ENCODE peak calls at places on chromosomes 2 and 18, in five cellular contexts. One of them, this sample, is unnamed. For H3K4me1, the result is how much of the 10 kb centered on the place peaks cover.

GRCh38 chr18:59268722-59269562 is 4.3 kb downstream of the RAX start:
- DNase-seq in neuronal stem cell: no peak
- DNase-seq in mesendoderm: peak
- DNase-seq in H1: no peak
- DNase-seq in IMR-90: no peak
- DNase-seq in this sample: peak

GRCh38 chr2:189574793-189575475 is 5.7 kb downstream of the SLC40A1 start:
- DNase-seq in H1: no peak
- DNase-seq in IMR-90: no peak
- DNase-seq in neuronal stem cell: no peak
- DNase-seq in mesendoderm: no peak
- DNase-seq in this sample: no peak

GRCh38 chr2:215421859-215422461 is 13.9 kb downstream of the FN1 start:
- DNase-seq in IMR-90: no peak
- DNase-seq in H1: no peak
- DNase-seq in neuronal stem cell: no peak
- DNase-seq in mesendoderm: no peak
- DNase-seq in this sample: no peak

GRCh38 chr2:85741811-85742507 is 11.8 kb upstream of the ATOH8 start:
- DNase-seq in H1: no peak
- DNase-seq in neuronal stem cell: peak
- DNase-seq in mesendoderm: no peak
- DNase-seq in IMR-90: peak
- DNase-seq in this sample: peak

GRCh38 chr18:73626859-73627258 is 520.8 kb downstream of the FBXO15 start:
- DNase-seq in mesendoderm: no peak
- DNase-seq in IMR-90: no peak
- DNase-seq in neuronal stem cell: no peak
- DNase-seq in H1: no peak
- DNase-seq in this sample: no peak

GRCh38 chr2:14494759-14495158 is 137.8 kb upstream of the LRATD1 start:
- DNase-seq in IMR-90: no peak
- DNase-seq in neuronal stem cell: no peak
- DNase-seq in mesendoderm: no peak
- DNase-seq in H1: no peak
- DNase-seq in this sample: no peak

GRCh38 chr2:62467100-62467474 is 38.9 kb downstream of the TMEM17 start:
- DNase-seq in neuronal stem cell: no peak
- DNase-seq in H1: no peak
- DNase-seq in IMR-90: no peak
- DNase-seq in mesendoderm: no peak
- DNase-seq in this sample: no peak

GRCh38 chr2:65918760-65919187 is 486.4 kb upstream of the SPRED2 start:
- DNase-seq in H1: no peak
- DNase-seq in IMR-90: no peak
- DNase-seq in neuronal stem cell: no peak
- DNase-seq in mesendoderm: peak
- DNase-seq in this sample: no peak

GRCh38 chr2:98519851-98520250 is 75.2 kb downstream of the INPP4A start:
- DNase-seq in neuronal stem cell: no peak
- DNase-seq in IMR-90: no peak
- DNase-seq in mesendoderm: no peak
- DNase-seq in H1: no peak
- DNase-seq in this sample: no peak

GRCh38 chr2:178395941-178396585 is 54.9 kb downstream of the PRKRA start:
- DNase-seq in IMR-90: no peak
- DNase-seq in neuronal stem cell: no peak
- DNase-seq in mesendoderm: no peak
- DNase-seq in H1: no peak
- DNase-seq in this sample: no peak

GRCh38 chr18:57998461-57998860 is 45.6 kb upstream of the NEDD4L start:
- DNase-seq in neuronal stem cell: no peak
- DNase-seq in mesendoderm: no peak
- DNase-seq in IMR-90: peak
- DNase-seq in H1: no peak
- DNase-seq in this sample: no peak

GRCh38 chr2:28052691-28053090 is 162.2 kb downstream of the BABAM2 start:
- DNase-seq in IMR-90: peak
- DNase-seq in neuronal stem cell: no peak
- DNase-seq in H1: no peak
- DNase-seq in mesendoderm: no peak
- DNase-seq in this sample: no peak

GRCh38 chr18:77001041-77001440 is 131.5 kb downstream of the MBP start:
- DNase-seq in H1: no peak
- DNase-seq in IMR-90: no peak
- DNase-seq in mesendoderm: no peak
- DNase-seq in neuronal stem cell: no peak
- DNase-seq in this sample: no peak

DNA sequence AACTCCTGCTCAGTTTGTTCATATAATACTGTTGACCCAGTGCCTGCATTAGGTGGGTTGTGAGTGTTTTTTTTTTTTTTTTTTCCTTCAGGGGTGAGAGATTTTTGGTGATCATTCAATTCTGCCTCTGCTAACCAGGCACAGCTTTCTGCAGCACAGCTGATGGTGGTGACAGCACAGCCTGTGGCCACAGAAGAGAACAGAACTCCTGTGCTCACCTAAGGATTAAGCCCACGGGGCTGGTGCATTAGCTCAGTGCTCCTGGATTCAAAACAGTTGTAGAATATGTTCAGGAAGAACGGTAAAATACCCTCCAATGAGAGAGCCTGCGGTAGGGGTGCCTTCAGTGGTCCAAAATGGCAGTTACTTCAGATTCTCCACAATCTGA is 42.0 kb downstream of the PKP4 start:
- DNase-seq in H1: no peak
- DNase-seq in IMR-90: no peak
- DNase-seq in mesendoderm: no peak
- DNase-seq in neuronal stem cell: no peak
- DNase-seq in this sample: no peak
- H2BK15ac ChIP-seq in H1: no peak
- H2BK15ac ChIP-seq in IMR-90: no peak
- H2BK15ac ChIP-seq in mesendoderm: no peak
- H2BK15ac ChIP-seq in neuronal stem cell: no peak
- H2BK15ac ChIP-seq in this sample: no peak

GRCh38 chr2:1324884-1325283 is 88.4 kb upstream of the TPO start:
- DNase-seq in mesendoderm: no peak
- DNase-seq in IMR-90: no peak
- DNase-seq in neuronal stem cell: no peak
- DNase-seq in H1: no peak
- DNase-seq in this sample: no peak

DNA sequence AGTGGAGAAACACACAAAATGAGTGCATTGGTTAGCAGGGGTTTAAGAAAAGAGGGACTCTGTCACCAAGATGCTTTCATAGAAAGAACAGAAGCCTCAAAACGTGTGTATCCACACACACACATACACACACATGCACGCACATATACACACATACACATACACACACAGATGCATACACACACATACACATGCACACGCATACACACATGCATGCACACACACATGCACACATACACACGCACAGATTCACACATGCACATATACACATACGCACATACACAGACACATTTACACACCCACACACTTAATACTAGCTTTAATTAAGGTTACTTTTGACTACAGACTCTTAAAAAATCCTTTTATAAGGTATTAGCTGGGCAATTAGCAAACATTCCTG is 84.6 kb upstream of the TPO start:
- DNase-seq in neuronal stem cell: no peak
- DNase-seq in mesendoderm: no peak
- DNase-seq in IMR-90: no peak
- DNase-seq in H1: no peak
- DNase-seq in this sample: no peak
- H3K4me3 ChIP-seq in neuronal stem cell: no peak
- H3K4me3 ChIP-seq in mesendoderm: no peak
- H3K4me3 ChIP-seq in IMR-90: no peak
- H3K4me3 ChIP-seq in H1: no peak
- H3K4me3 ChIP-seq in this sample: no peak

GRCh38 chr2:9230051-9230802 is 23.6 kb downstream of the ASAP2 start:
- DNase-seq in H1: no peak
- DNase-seq in mesendoderm: no peak
- DNase-seq in neuronal stem cell: no peak
- DNase-seq in IMR-90: peak
- DNase-seq in this sample: peak
- H3K4me1 ChIP-seq in H1: under half
- H3K4me1 ChIP-seq in mesendoderm: under half
- H3K4me1 ChIP-seq in neuronal stem cell: half or more
- H3K4me1 ChIP-seq in IMR-90: half or more
- H3K4me1 ChIP-seq in this sample: under half

GRCh38 chr2:64065516-64065915 is 46.3 kb upstream of the VPS54 start:
- DNase-seq in H1: no peak
- DNase-seq in IMR-90: no peak
- DNase-seq in mesendoderm: no peak
- DNase-seq in neuronal stem cell: no peak
- DNase-seq in this sample: no peak
- H2BK15ac ChIP-seq in H1: no peak
- H2BK15ac ChIP-seq in IMR-90: no peak
- H2BK15ac ChIP-seq in mesendoderm: peak
- H2BK15ac ChIP-seq in neuronal stem cell: no peak
- H2BK15ac ChIP-seq in this sample: no peak

GRCh38 chr2:200159829-200160781 is 146.4 kb upstream of the SPATS2L start:
- DNase-seq in neuronal stem cell: no peak
- DNase-seq in mesendoderm: peak
- DNase-seq in IMR-90: peak
- DNase-seq in H1: no peak
- DNase-seq in this sample: peak

GRCh38 chr2:200159366-200159720 is 147.2 kb upstream of the SPATS2L start:
- DNase-seq in IMR-90: peak
- DNase-seq in H1: no peak
- DNase-seq in mesendoderm: peak
- DNase-seq in neuronal stem cell: no peak
- DNase-seq in this sample: peak

GRCh38 chr2:200158586-200159365 is 147.7 kb upstream of the SPATS2L start:
- DNase-seq in H1: no peak
- DNase-seq in IMR-90: no peak
- DNase-seq in neuronal stem cell: no peak
- DNase-seq in mesendoderm: peak
- DNase-seq in this sample: peak

GRCh38 chr2:200156140-200156858 is 150.2 kb upstream of the SPATS2L start:
- DNase-seq in neuronal stem cell: no peak
- DNase-seq in mesendoderm: peak
- DNase-seq in IMR-90: peak
- DNase-seq in H1: no peak
- DNase-seq in this sample: peak

GRCh38 chr2:200155652-200156051 is 150.8 kb upstream of the SPATS2L start:
- DNase-seq in H1: no peak
- DNase-seq in neuronal stem cell: no peak
- DNase-seq in mesendoderm: no peak
- DNase-seq in IMR-90: no peak
- DNase-seq in this sample: no peak
- H3K4me3 ChIP-seq in H1: no peak
- H3K4me3 ChIP-seq in neuronal stem cell: no peak
- H3K4me3 ChIP-seq in mesendoderm: no peak
- H3K4me3 ChIP-seq in IMR-90: no peak
- H3K4me3 ChIP-seq in this sample: no peak

DNA sequence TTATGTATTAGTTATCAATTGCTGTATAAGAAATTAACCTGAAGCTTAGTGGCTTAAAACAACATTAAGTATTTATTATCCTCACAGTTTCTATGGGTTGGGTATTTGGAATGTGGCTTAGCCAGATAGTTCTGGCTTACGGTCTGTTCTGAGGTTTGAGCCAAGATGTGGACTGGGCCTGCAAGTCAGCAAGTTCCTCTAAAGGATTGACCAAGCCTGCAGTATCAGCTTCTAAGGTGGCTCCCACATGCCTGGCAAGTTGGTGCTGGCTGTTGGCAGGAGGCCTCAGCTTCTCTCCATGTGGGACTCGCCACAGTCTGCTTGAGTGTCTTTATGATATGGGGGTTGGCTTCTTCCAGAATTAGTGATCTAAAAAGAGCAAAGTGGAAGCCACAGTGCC is 45.0 kb upstream of the TCF4 start:
- DNase-seq in H1: no peak
- DNase-seq in neuronal stem cell: no peak
- DNase-seq in IMR-90: no peak
- DNase-seq in mesendoderm: no peak
- DNase-seq in this sample: no peak
- H3K4me1 ChIP-seq in H1: under half
- H3K4me1 ChIP-seq in neuronal stem cell: under half
- H3K4me1 ChIP-seq in IMR-90: under half
- H3K4me1 ChIP-seq in mesendoderm: under half
- H3K4me1 ChIP-seq in this sample: under half

GRCh38 chr2:104750061-104750460 is 103.9 kb upstream of the POU3F3 start:
- DNase-seq in H1: no peak
- DNase-seq in mesendoderm: no peak
- DNase-seq in IMR-90: no peak
- DNase-seq in neuronal stem cell: no peak
- DNase-seq in this sample: no peak

GRCh38 chr2:104746299-104746698 is 107.6 kb upstream of the POU3F3 start:
- DNase-seq in mesendoderm: no peak
- DNase-seq in H1: no peak
- DNase-seq in IMR-90: no peak
- DNase-seq in neuronal stem cell: no peak
- DNase-seq in this sample: no peak

GRCh38 chr2:104744537-104744936 is 109.4 kb upstream of the POU3F3 start:
- DNase-seq in IMR-90: no peak
- DNase-seq in H1: no peak
- DNase-seq in neuronal stem cell: no peak
- DNase-seq in mesendoderm: no peak
- DNase-seq in this sample: no peak

GRCh38 chr2:104745856-104746255 is 108.1 kb upstream of the POU3F3 start:
- DNase-seq in IMR-90: no peak
- DNase-seq in neuronal stem cell: no peak
- DNase-seq in mesendoderm: no peak
- DNase-seq in H1: no peak
- DNase-seq in this sample: no peak

DNA sequence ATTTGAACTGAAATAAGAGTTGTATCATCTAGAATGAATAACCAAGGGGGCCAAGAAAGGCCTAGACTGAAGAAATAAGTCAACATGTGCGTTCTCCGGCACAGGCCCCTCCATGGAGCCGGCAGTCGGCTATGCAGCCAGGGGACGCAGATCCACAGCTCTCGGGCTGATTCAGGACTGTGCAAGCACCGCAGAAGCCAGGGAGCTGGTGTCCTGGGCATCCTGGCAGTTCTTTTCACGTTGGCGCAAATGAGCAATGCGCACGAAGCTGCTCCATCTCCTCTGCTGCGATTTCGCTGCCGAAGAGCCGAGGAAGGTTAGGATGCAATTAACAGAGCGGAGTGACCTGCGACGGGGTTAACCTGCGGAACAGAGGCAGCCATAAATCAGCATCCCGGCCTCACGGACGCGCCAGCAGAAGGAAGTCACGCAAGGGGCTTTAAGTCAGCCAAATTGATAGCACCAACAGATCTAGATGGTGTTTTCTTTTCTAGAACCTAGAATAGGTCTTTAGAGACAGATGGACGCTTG is 107.1 kb upstream of the POU3F3 start:
- DNase-seq in H1: no peak
- DNase-seq in mesendoderm: no peak
- DNase-seq in neuronal stem cell: no peak
- DNase-seq in IMR-90: no peak
- DNase-seq in this sample: no peak
- H2BK15ac ChIP-seq in H1: no peak
- H2BK15ac ChIP-seq in mesendoderm: no peak
- H2BK15ac ChIP-seq in neuronal stem cell: no peak
- H2BK15ac ChIP-seq in IMR-90: no peak
- H2BK15ac ChIP-seq in this sample: no peak

GRCh38 chr2:71562518-71562917 is 109.2 kb downstream of the DYSF start:
- DNase-seq in mesendoderm: no peak
- DNase-seq in H1: no peak
- DNase-seq in IMR-90: no peak
- DNase-seq in neuronal stem cell: no peak
- DNase-seq in this sample: no peak
- H3K4me3 ChIP-seq in mesendoderm: no peak
- H3K4me3 ChIP-seq in H1: no peak
- H3K4me3 ChIP-seq in IMR-90: no peak
- H3K4me3 ChIP-seq in neuronal stem cell: no peak
- H3K4me3 ChIP-seq in this sample: no peak

GRCh38 chr2:197234792-197235191 is 75.8 kb downstream of the ANKRD44 start:
- DNase-seq in mesendoderm: no peak
- DNase-seq in IMR-90: no peak
- DNase-seq in H1: no peak
- DNase-seq in neuronal stem cell: no peak
- DNase-seq in this sample: no peak
- H3K4me1 ChIP-seq in mesendoderm: under half
- H3K4me1 ChIP-seq in IMR-90: under half
- H3K4me1 ChIP-seq in H1: under half
- H3K4me1 ChIP-seq in neuronal stem cell: under half
- H3K4me1 ChIP-seq in this sample: under half